ENCODE peak calls at places on chromosomes 16 and 17, in six cellular contexts. P is GM23248; S is NCI-H146; A is activated CD4-positive, alpha-beta T cell treated with anti-CD3 and anti-CD28 coated beads, Interleukin-2, amount 10 ng/mL, durations not matched to agents 7 days and 5 days; O is foreskin keratinocyte; F is activated gamma-delta T cell. B is an unnamed sample.

GRCh38 chr17:16936536-16937310 is 35.2 kb downstream of the TNFRSF13B start:
- DNase-seq in O (no peak), S (no peak), P (no peak), F (no peak), A (no peak), B (no peak)

GRCh38 chr16:28133666-28134065 is 70.2 kb upstream of the GSG1L start:
- DNase-seq in O (no peak), S (no peak), P (no peak), A (no peak), F (no peak), B (no peak)

GRCh38 chr16:12573730-12574383 is 229.8 kb downstream of the CPPED1 start:
- DNase-seq in A (peak; percentile 71), O (peak; percentile 25), F (no peak), P (peak; percentile 43), S (peak; percentile 45), B (peak; percentile 30)

GRCh38 chr16:1245452-1246005 is 5.0 kb downstream of the TPSAB1 start:
- DNase-seq in F (no peak), O (no peak), A (no peak), S (no peak), P (no peak), B (no peak)

GRCh38 chr16:30005341-30006094 is 5.3 kb downstream of the DOC2A start:
- DNase-seq in P (peak; percentile 75), S (peak; percentile 20), A (peak; percentile 51), F (no peak), O (no peak), B (peak; percentile 48)

GRCh38 chr16:81816351-81816750 is 37.3 kb downstream of the PLCG2 start:
- DNase-seq in O (no peak), A (no peak), F (no peak), P (no peak), S (no peak), B (no peak)

GRCh38 chr17:82804442-82805191 is 35.2 kb downstream of the ZNF750 start:
- DNase-seq in O (no peak), F (no peak), S (no peak), P (no peak), A (no peak), B (peak; percentile 92)

GRCh38 chr16:21194771-21195301 is 16.5 kb downstream of the ZP2 start:
- DNase-seq in P (peak; percentile 53), O (peak; percentile 49), A (no peak), F (no peak), S (no peak), B (peak; percentile 52)

GRCh38 chr17:81508639-81509047 is 4.0 kb downstream of the ACTG1 start:
- DNase-seq in O (peak; percentile 81), F (no peak), P (peak; percentile 63), A (no peak), S (peak; percentile 50), B (peak; percentile 69)

GRCh38 chr16:87350681-87351319 is 32.8 kb downstream of the FBXO31 start:
- DNase-seq in O (no peak), F (no peak), P (peak; percentile 80), A (no peak), S (no peak), B (peak; percentile 62)

GRCh38 chr16:30490210-30490609 is 17.7 kb downstream of the ITGAL start:
- DNase-seq in A (no peak), F (no peak), S (no peak), P (no peak), O (peak; percentile 97), B (no peak)

GRCh38 chr16:48386559-48387312 is 1.5 kb upstream of the SIAH1 start:
- DNase-seq in A (no peak), S (no peak), F (no peak), P (no peak), O (no peak), B (no peak)

GRCh38 chr17:491086-492014 is 138.7 kb upstream of the RPH3AL start:
- DNase-seq in P (peak; percentile 90), F (no peak), S (no peak), O (no peak), A (peak; percentile 26), B (peak; percentile 71)

GRCh38 chr16:11208916-11209665 is 46.9 kb downstream of the SOCS1 start:
- DNase-seq in P (peak; percentile 37), O (peak; percentile 92), S (no peak), F (no peak), A (no peak), B (peak; percentile 11)

GRCh38 chr17:73319766-73320165 is 8.0 kb upstream of the CDC42EP4 start:
- DNase-seq in P (no peak), S (no peak), O (no peak), F (no peak), A (no peak), B (no peak)

GRCh38 chr17:71085238-71086033 is 916.1 kb downstream of the KCNJ2 start:
- DNase-seq in O (peak; percentile 34), F (no peak), A (no peak), S (peak; percentile 31), P (no peak), B (peak; percentile 30)

GRCh38 chr17:79362996-79363305 is 247.9 kb downstream of the RBFOX3 start:
- DNase-seq in S (no peak), P (no peak), O (no peak), A (no peak), F (no peak), B (no peak)

GRCh38 chr17:41444186-41444585 is 3.4 kb upstream of the KRT38 start:
- DNase-seq in P (peak; percentile 71), S (no peak), A (no peak), O (no peak), F (no peak), B (peak; percentile 37)

GRCh38 chr16:86993426-86994110 is 323.6 kb downstream of the C16orf95 start:
- DNase-seq in F (no peak), S (no peak), A (no peak), O (no peak), P (no peak), B (no peak)

GRCh38 chr16:59373632-59374031 is 639.5 kb upstream of the GOT2 start:
- DNase-seq in A (no peak), O (no peak), P (no peak), S (no peak), F (no peak), B (no peak)

GRCh38 chr17:4033751-4034251 is 69.6 kb upstream of the ATP2A3 start:
- DNase-seq in A (no peak), F (no peak), P (no peak), O (no peak), S (peak; percentile 82), B (no peak)

GRCh38 chr16:48627148-48627547 is 17.2 kb upstream of the N4BP1 start:
- DNase-seq in S (no peak), P (no peak), A (no peak), O (no peak), F (no peak), B (no peak)

GRCh38 chr16:81521141-81521626 is 76.6 kb downstream of the CMIP start:
- DNase-seq in A (peak; percentile 88), F (peak; percentile 50), S (no peak), P (no peak), O (no peak), B (no peak)

GRCh38 chr16:79839450-79839849 is 238.9 kb upstream of the MAF start:
- DNase-seq in P (no peak), A (no peak), F (no peak), S (no peak), O (no peak), B (no peak)

GRCh38 chr17:28371245-28372202 is at the start of gene SARM1:
- DNase-seq in P (peak; percentile 88), S (peak; percentile 97), O (no peak), F (peak; percentile 69), A (peak; percentile 86), B (peak; percentile 69)

GRCh38 chr17:81176656-81177055 is 10.6 kb upstream of the AATK start:
- DNase-seq in F (no peak), O (no peak), S (no peak), A (no peak), P (peak; percentile 12), B (peak; percentile 31)

GRCh38 chr17:73283841-73284282 is 22.2 kb upstream of the CPSF4L start:
- DNase-seq in O (no peak), S (no peak), P (no peak), A (no peak), F (no peak), B (no peak)

GRCh38 chr16:55120408-55120807 is 189.7 kb downstream of the IRX5 start:
- DNase-seq in S (no peak), P (peak; percentile 22), O (no peak), A (no peak), F (no peak), B (no peak)

GRCh38 chr17:79991924-79992656 is 43.6 kb downstream of the TBC1D16 start:
- DNase-seq in S (peak; percentile 70), P (peak; percentile 27), A (no peak), O (no peak), F (no peak), B (no peak)

GRCh38 chr16:67349172-67349571 is 22.6 kb downstream of the LRRC36 start:
- DNase-seq in O (peak; percentile 23), P (peak; percentile 60), A (no peak), F (no peak), S (peak; percentile 58), B (peak; percentile 46)

GRCh38 chr17:63526861-63527260 is 3.7 kb downstream of the KCNH6 start:
- DNase-seq in P (no peak), A (no peak), F (no peak), S (no peak), O (no peak), B (no peak)

GRCh38 chr16:23132921-23133532 is 16.2 kb downstream of the USP31 start:
- DNase-seq in A (no peak), S (no peak), F (no peak), O (peak; percentile 52), P (peak; percentile 80), B (peak; percentile 73)

B was measured in fibroblast of mammary gland.